ENCODE peak calls at places on chromosomes 5 and 9, in six cellular contexts. F is neural crest cell; M is left ventricle myocardium inferior; R is AG10803; K is bronchial epithelial cell; X is CD8-positive, alpha-beta T cell. U is an unnamed sample.

GRCh38 chr5:143176048-143176447 is 227.4 kb downstream of the NR3C1 start:
- DNase-seq in R (no peak), K (no peak), M (no peak), X (no peak), F (no peak), U (no peak)

GRCh38 chr5:54807421-54807820 is 178.0 kb downstream of the ESM1 start:
- DNase-seq in F (no peak), R (peak; percentile 77), K (peak; percentile 79), X (no peak), M (no peak), U (no peak)

GRCh38 chr9:127960410-127961165 is 20.2 kb downstream of the EEIG1 start:
- DNase-seq in F (no peak), M (no peak), R (no peak), K (no peak), X (no peak), U (no peak)

GRCh38 chr9:75071530-75072122 is 16.3 kb downstream of the NMRK1 start:
- DNase-seq in M (no peak), R (no peak), F (no peak), K (peak; percentile 96), X (peak; percentile 44), U (peak; percentile 12)

GRCh38 chr5:143929486-143929885 is 117.5 kb downstream of the HMHB1 start:
- DNase-seq in M (no peak), R (no peak), F (no peak), X (no peak), K (no peak), U (no peak)

GRCh38 chr9:95383198-95383673 is 65.7 kb upstream of the FANCC start:
- DNase-seq in F (no peak), R (peak; percentile 71), M (no peak), X (no peak), K (peak; percentile 41), U (no peak)

GRCh38 chr9:101427337-101427736 is 8.2 kb downstream of the ALDOB start:
- DNase-seq in X (no peak), M (no peak), F (no peak), R (no peak), K (no peak), U (no peak)

GRCh38 chr9:129556576-129557191 is 64.2 kb downstream of the C9orf50 start:
- DNase-seq in R (no peak), M (no peak), F (no peak), X (no peak), K (no peak), U (no peak)

GRCh38 chr9:127382541-127382940 is 14.4 kb upstream of the SLC2A8 start:
- DNase-seq in M (no peak), X (no peak), F (no peak), R (no peak), K (no peak), U (no peak)

GRCh38 chr9:3441197-3441816 is 84.5 kb downstream of the RFX3 start:
- DNase-seq in F (peak; percentile 9), R (peak; percentile 70), X (peak; percentile 6), K (peak; percentile 70), M (no peak), U (peak; percentile 27)

GRCh38 chr9:36625006-36625600 is 52.4 kb downstream of the MELK start:
- DNase-seq in R (peak; percentile 74), F (no peak), M (peak; percentile 33), X (no peak), K (peak; percentile 73), U (no peak)

GRCh38 chr5:84383816-84384603 is 670 bp downstream of the EDIL3 start:
- DNase-seq in R (peak; percentile 41), F (peak; percentile 35), K (peak; percentile 57), X (no peak), M (no peak), U (no peak)

GRCh38 chr9:23665051-23665450 is 161.0 kb downstream of the ELAVL2 start:
- DNase-seq in K (no peak), X (no peak), M (no peak), R (no peak), F (no peak), U (no peak)

GRCh38 chr5:139762624-139763170 is 32.9 kb upstream of the PSD2 start:
- DNase-seq in K (no peak), M (no peak), X (no peak), F (no peak), R (no peak), U (no peak)

GRCh38 chr9:90801507-90802289 is at the start of gene SYK:
- DNase-seq in R (no peak), M (peak; percentile 60), F (no peak), X (no peak), K (peak; percentile 35), U (peak; percentile 58)

GRCh38 chr9:71592400-71592799 is 175.9 kb downstream of the CEMIP2 start:
- DNase-seq in X (no peak), F (no peak), M (no peak), R (peak; percentile 8), K (peak; percentile 50), U (no peak)

GRCh38 chr5:143118222-143118621 is 285.3 kb downstream of the NR3C1 start:
- DNase-seq in M (no peak), X (no peak), K (peak; percentile 4), R (no peak), F (no peak), U (no peak)

GRCh38 chr9:130024597-130024994 is 18.4 kb downstream of the FNBP1 start:
- DNase-seq in F (no peak), K (peak; percentile 92), M (no peak), R (no peak), X (no peak), U (no peak)

GRCh38 chr5:151751091-151751490 is 7.3 kb downstream of the ATOX1 start:
- DNase-seq in M (no peak), K (peak; percentile 73), F (no peak), R (peak; percentile 85), X (no peak), U (no peak)

GRCh38 chr9:113219972-113220371 is 1.1 kb downstream of the FKBP15 start:
- DNase-seq in R (peak; percentile 91), M (no peak), K (peak; percentile 5), X (no peak), F (no peak), U (no peak)

GRCh38 chr9:129197978-129198736 is 20.1 kb upstream of the IER5L start:
- DNase-seq in K (no peak), X (no peak), M (peak; percentile 59), F (no peak), R (peak; percentile 82), U (no peak)

GRCh38 chr5:103424453-103425205 is 138.0 kb downstream of the NUDT12 start:
- DNase-seq in R (peak; percentile 77), F (no peak), K (no peak), X (no peak), M (no peak), U (no peak)

GRCh38 chr5:62977641-62978040 is 399.0 kb downstream of the LRRC70 start:
- DNase-seq in M (no peak), F (no peak), K (no peak), X (no peak), R (no peak), U (no peak)

GRCh38 chr5:94577466-94578245 is 40.7 kb downstream of the KIAA0825 start:
- DNase-seq in K (no peak), F (no peak), X (no peak), M (no peak), R (peak; percentile 2), U (no peak)

GRCh38 chr5:71697967-71698366 is 21.1 kb upstream of the CARTPT start:
- DNase-seq in X (no peak), R (no peak), M (peak; percentile 25), F (no peak), K (no peak), U (no peak)

GRCh38 chr9:136544549-136545064 is 1.2 kb downstream of the NOTCH1 start:
- DNase-seq in F (no peak), M (peak; percentile 78), X (peak; percentile 39), R (no peak), K (no peak), U (peak; percentile 61)

GRCh38 chr9:124555043-124555442 is 47.8 kb upstream of the NR5A1 start:
- DNase-seq in M (no peak), X (no peak), K (no peak), F (no peak), R (no peak), U (no peak)
- TF ChIP-seq CTCF in M (no peak), X (no peak), K (no peak), F (no peak), R (no peak), U (no peak)

GRCh38 chr5:76403963-76404693 is 1.0 kb downstream of the IQGAP2 start:
- DNase-seq in M (peak; percentile 19), R (no peak), K (no peak), F (no peak), X (peak; percentile 59), U (peak; percentile 80)

GRCh38 chr5:76402880-76403712 is at the start of gene IQGAP2:
- DNase-seq in R (peak; percentile 15), X (peak; percentile 73), K (no peak), M (peak; percentile 66), F (peak; percentile 77), U (peak; percentile 85)

GRCh38 chr5:76404694-76405306 is 1.7 kb downstream of the IQGAP2 start:
- DNase-seq in X (no peak), R (no peak), M (no peak), F (no peak), K (no peak), U (no peak)

GRCh38 chr5:76402251-76402879 is 720 bp upstream of the IQGAP2 start:
- DNase-seq in M (peak; percentile 37), X (peak; percentile 63), K (peak; percentile 7), R (no peak), F (peak; percentile 19), U (peak; percentile 35)

DNA sequence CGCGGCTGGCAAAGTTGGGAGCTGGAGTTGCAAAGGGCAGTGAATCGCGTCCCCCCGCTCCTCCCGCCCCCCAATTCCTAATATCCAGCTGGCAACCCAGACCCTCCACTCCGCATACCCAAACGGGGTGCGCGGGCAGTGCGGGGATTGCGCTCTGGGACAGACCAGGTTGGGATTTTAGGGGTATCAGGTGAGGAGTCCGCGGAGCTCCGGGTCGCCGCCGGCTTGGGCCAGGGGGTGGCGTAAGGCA is 553 bp downstream of the IQGAP2 start:
- DNase-seq in X (no peak), R (no peak), M (no peak), K (no peak), F (peak; percentile 37), U (no peak)
- TF ChIP-seq CTCF in X (no peak), R (no peak), M (no peak), K (no peak), F (peak; percentile 50), U (peak; percentile 32)

GRCh38 chr9:35108946-35109575 is 6.1 kb upstream of the STOML2 start:
- DNase-seq in X (no peak), R (no peak), F (no peak), M (no peak), K (no peak), U (no peak)

GRCh38 chr9:35110327-35110758 is 5.3 kb downstream of the ATOSB start:
- DNase-seq in K (peak; percentile 61), M (no peak), F (no peak), R (peak; percentile 56), X (no peak), U (peak; percentile 52)

GRCh38 chr9:35108461-35108860 is 5.5 kb upstream of the STOML2 start:
- DNase-seq in R (no peak), X (no peak), M (no peak), F (no peak), K (no peak), U (no peak)

GRCh38 chr9:35112257-35113020 is 3.2 kb downstream of the ATOSB start:
- DNase-seq in X (no peak), F (no peak), M (no peak), R (peak; percentile 84), K (peak; percentile 84), U (no peak)

GRCh38 chr9:35111006-35111933 is 4.4 kb downstream of the ATOSB start:
- DNase-seq in K (peak; percentile 95), X (peak; percentile 94), F (peak; percentile 88), R (peak; percentile 99), M (peak; percentile 98), U (peak; percentile 92)
- TF ChIP-seq CTCF in K (no peak), X (no peak), F (no peak), R (no peak), M (no peak), U (no peak)

GRCh38 chr9:385818-386398 is 171.2 kb downstream of the DOCK8 start:
- DNase-seq in R (peak; percentile 46), M (no peak), F (peak; percentile 58), K (peak; percentile 70), X (no peak), U (peak; percentile 49)
- TF ChIP-seq CTCF in R (peak; percentile 80), M (peak; percentile 93), F (peak; percentile 94), K (peak; percentile 87), X (peak; percentile 50), U (peak; percentile 64)